ENCODE peak calls at places on chromosomes 3 and 15, in seven cellular contexts. B is heart right ventricle, X is PC-9, C is spleen, E is omental fat pad, U is fibroblast of lung, Q is IMR-90. T is an unnamed sample.

GRCh38 chr15:79988448-79989117 is 17.6 kb upstream of the BCL2A1 start:
- DNase-seq in B (no peak), X (no peak), C (no peak), E (no peak), U (no peak), Q (no peak), T (no peak)

GRCh38 chr15:68290715-68291114 is 13.2 kb downstream of the FEM1B start:
- DNase-seq in B (no peak), X (no peak), C (no peak), E (no peak), U (no peak), Q (no peak), T (no peak)

GRCh38 chr15:69117431-69117841 is 43.0 kb upstream of the GLCE start:
- DNase-seq in B (no peak), X (no peak), C (no peak), E (no peak), U (no peak), Q (no peak), T (no peak)

GRCh38 chr15:78840661-78841060 is 29.4 kb upstream of the ADAMTS7 start:
- DNase-seq in B (no peak), X (peak; percentile 12), C (peak; percentile 69), E (no peak), U (no peak), Q (no peak), T (no peak)

GRCh38 chr3:122824465-122825379 is 29.9 kb downstream of the SLC49A4 start:
- DNase-seq in B (no peak), X (no peak), C (no peak), E (no peak), U (peak; percentile 55), Q (peak; percentile 42), T (no peak)

GRCh38 chr3:60754617-60755016 is 496.6 kb downstream of the FHIT start:
- DNase-seq in B (no peak), X (no peak), C (no peak), E (no peak), U (no peak), Q (no peak), T (no peak)

GRCh38 chr3:195542261-195542660 is 864 bp downstream of the PPP1R2 start:
- DNase-seq in B (no peak), X (no peak), C (no peak), E (no peak), U (peak; percentile 24), Q (no peak), T (no peak)

GRCh38 chr15:29825205-29825604 is 2.9 kb upstream of the TJP1 start:
- DNase-seq in B (no peak), X (no peak), C (no peak), E (no peak), U (no peak), Q (no peak), T (no peak)

GRCh38 chr3:4709336-4709735 is 216.2 kb downstream of the ITPR1 start:
- DNase-seq in B (no peak), X (no peak), C (no peak), E (no peak), U (no peak), Q (peak; percentile 43), T (no peak)

GRCh38 chr3:187520027-187520945 is 149.9 kb downstream of the SST start:
- DNase-seq in B (peak; percentile 70), X (no peak), C (no peak), E (no peak), U (no peak), Q (no peak), T (no peak)

GRCh38 chr3:135576786-135577185 is 388.7 kb upstream of the PPP2R3A start:
- DNase-seq in B (no peak), X (no peak), C (no peak), E (no peak), U (no peak), Q (no peak), T (no peak)

GRCh38 chr15:89383635-89384604 is 49.3 kb upstream of the POLG start:
- DNase-seq in B (peak; percentile 56), X (peak; percentile 81), C (peak; percentile 56), E (peak; percentile 54), U (peak; percentile 25), Q (peak; percentile 11), T (no peak)

GRCh38 chr3:126987129-126987528 is 4.2 kb downstream of the PLXNA1 start:
- DNase-seq in B (no peak), X (no peak), C (no peak), E (no peak), U (no peak), Q (no peak), T (no peak)

GRCh38 chr15:52670087-52670486 is 9.1 kb downstream of the ATOSA start:
- DNase-seq in B (no peak), X (no peak), C (no peak), E (no peak), U (no peak), Q (no peak), T (no peak)

GRCh38 chr15:63497642-63498100 is 6.7 kb upstream of the USP3 start:
- DNase-seq in B (no peak), X (no peak), C (peak; percentile 93), E (no peak), U (no peak), Q (no peak), T (peak; percentile 92)

GRCh38 chr15:39887211-39887610 is 32.9 kb downstream of the GPR176 start:
- DNase-seq in B (no peak), X (no peak), C (no peak), E (no peak), U (no peak), Q (no peak), T (no peak)
- TF ChIP-seq CTCF in B (no peak), X (no peak), C (no peak), E (no peak), U (no peak), Q (no peak), T (no peak)

DNA sequence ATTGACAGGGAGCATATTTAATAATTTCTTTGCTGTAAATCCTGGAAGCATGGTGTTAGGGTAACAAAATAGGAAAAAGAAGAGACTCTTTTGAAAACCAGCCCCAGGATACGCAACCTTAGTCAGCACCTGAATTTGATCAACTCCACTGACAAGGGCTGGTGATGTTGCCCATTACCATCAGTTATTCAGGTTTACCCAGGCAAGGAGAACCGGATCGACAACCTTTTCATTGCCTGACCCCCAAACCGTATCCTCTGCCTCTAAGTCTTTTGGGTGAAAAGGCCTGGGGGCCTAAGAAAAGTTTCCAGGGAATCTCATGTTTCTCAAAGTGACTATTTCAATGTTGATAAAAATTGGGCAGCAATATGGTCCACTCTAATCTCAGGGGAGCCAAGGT is 313.3 kb downstream of the KBTBD8 start:
- DNase-seq in B (no peak), X (no peak), C (no peak), E (no peak), U (no peak), Q (no peak), T (no peak)
- TF ChIP-seq CTCF in B (no peak), X (no peak), C (no peak), E (no peak), U (no peak), Q (no peak), T (no peak)

GRCh38 chr15:87268675-87269074 is 987.9 kb downstream of the NTRK3 start:
- DNase-seq in B (no peak), X (no peak), C (no peak), E (no peak), U (no peak), Q (no peak), T (no peak)
- TF ChIP-seq CTCF in B (no peak), X (no peak), C (no peak), E (no peak), U (no peak), Q (no peak), T (no peak)

GRCh38 chr3:3170998-3171397 is 8.5 kb downstream of the CRBN start:
- DNase-seq in B (no peak), X (no peak), C (no peak), E (no peak), U (peak; percentile 48), Q (peak; percentile 42), T (no peak)
- TF ChIP-seq CTCF in B (peak; percentile 44), X (no peak), C (peak; percentile 36), E (no peak), U (peak; percentile 36), Q (peak; percentile 38), T (peak; percentile 54)

GRCh38 chr3:25548836-25549235 is 115.9 kb downstream of the TOP2B start:
- DNase-seq in B (no peak), X (no peak), C (no peak), E (no peak), U (no peak), Q (no peak), T (no peak)
- TF ChIP-seq CTCF in B (no peak), X (no peak), C (no peak), E (no peak), U (no peak), Q (no peak), T (no peak)

GRCh38 chr3:117302448-117302847 is 592.9 kb downstream of the TUSC7 start:
- DNase-seq in B (no peak), X (no peak), C (no peak), E (no peak), U (no peak), Q (peak; percentile 4), T (no peak)
- TF ChIP-seq CTCF in B (no peak), X (no peak), C (no peak), E (no peak), U (no peak), Q (no peak), T (no peak)

DNA sequence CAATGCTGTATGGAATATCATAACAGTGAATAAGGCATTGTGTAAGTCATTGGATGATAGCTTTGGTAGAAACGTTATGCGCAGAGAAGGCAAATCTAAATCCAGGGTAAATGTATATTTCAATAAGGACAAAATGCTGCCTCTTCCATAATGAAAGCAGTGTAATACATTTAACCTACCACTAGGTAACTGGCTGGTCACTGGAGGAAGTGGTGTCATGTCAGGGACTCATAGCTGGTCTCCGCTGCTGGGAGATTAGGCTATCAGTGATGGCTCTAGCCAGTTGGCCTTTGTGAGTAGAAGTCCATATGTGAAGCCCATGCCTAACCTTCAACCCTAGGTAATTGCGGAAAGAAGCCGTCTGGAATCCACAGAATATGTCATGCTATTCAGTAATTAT is 140.9 kb downstream of the NLGN1 start:
- DNase-seq in B (no peak), X (no peak), C (no peak), E (no peak), U (no peak), Q (no peak), T (no peak)
- TF ChIP-seq CTCF in B (no peak), X (no peak), C (no peak), E (no peak), U (no peak), Q (no peak), T (no peak)

GRCh38 chr3:134464693-134465385 is 20.9 kb downstream of the ANAPC13 start:
- DNase-seq in B (no peak), X (no peak), C (no peak), E (no peak), U (no peak), Q (no peak), T (no peak)
- TF ChIP-seq CTCF in B (no peak), X (no peak), C (no peak), E (no peak), U (no peak), Q (no peak), T (no peak)

GRCh38 chr3:100761211-100761921 is 52.1 kb downstream of the TFG start:
- DNase-seq in B (no peak), X (peak; percentile 22), C (no peak), E (no peak), U (no peak), Q (no peak), T (no peak)
- TF ChIP-seq CTCF in B (no peak), X (peak; percentile 53), C (no peak), E (no peak), U (peak; percentile 8), Q (no peak), T (no peak)

T was measured in CD14-positive monocyte.